ENCODE peak calls at places on chromosome 12, in five cellular contexts. O is tibial nerve; T is CD8-positive, alpha-beta T cell; W is suprapubic skin; J is esophagus squamous epithelium. D is an unnamed sample.

GRCh38 chr12:6547987-6548386 is 7.9 kb downstream of the IFFO1 start:
- DNase-seq in O (no peak), T (no peak), W (no peak), J (no peak), D (no peak)

GRCh38 chr12:100359822-100360221 is 2.9 kb downstream of the SLC17A8 start:
- DNase-seq in O (no peak), T (no peak), W (no peak), J (no peak), D (no peak)

GRCh38 chr12:79690156-79690605 is 583 bp downstream of the PAWR start:
- DNase-seq in O (no peak), T (no peak), W (peak; percentile 69), J (no peak), D (peak; percentile 48)

GRCh38 chr12:65875635-65876034 is 51.4 kb downstream of the HMGA2 start:
- DNase-seq in O (no peak), T (no peak), W (no peak), J (no peak), D (no peak)

GRCh38 chr12:122854554-122854953 is 19.3 kb downstream of the HIP1R start:
- DNase-seq in O (no peak), T (no peak), W (no peak), J (no peak), D (no peak)

GRCh38 chr12:31906581-31907286 is 52.5 kb upstream of the RESF1 start:
- DNase-seq in O (no peak), T (no peak), W (no peak), J (no peak), D (no peak)

GRCh38 chr12:24562761-24563392 is 386.0 kb downstream of the BCAT1 start:
- DNase-seq in O (no peak), T (no peak), W (peak; percentile 70), J (no peak), D (peak; percentile 16)

GRCh38 chr12:53219116-53219955 is 12.3 kb upstream of the ITGB7 start:
- DNase-seq in O (no peak), T (no peak), W (no peak), J (no peak), D (no peak)

GRCh38 chr12:18171571-18171970 is 81.6 kb upstream of the RERGL start:
- DNase-seq in O (no peak), T (no peak), W (no peak), J (no peak), D (no peak)

GRCh38 chr12:32395031-32395430 is 4.3 kb upstream of the FGD4 start:
- DNase-seq in O (no peak), T (no peak), W (no peak), J (no peak), D (no peak)

GRCh38 chr12:131895640-131896079 is 1.2 kb downstream of the ULK1 start:
- DNase-seq in O (no peak), T (no peak), W (no peak), J (no peak), D (no peak)

GRCh38 chr12:3034067-3034750 is 43.0 kb upstream of the TSPAN9 start:
- DNase-seq in O (peak; percentile 31), T (no peak), W (no peak), J (no peak), D (peak; percentile 91)

GRCh38 chr12:88309546-88309945 is 167.4 kb downstream of the TMTC3 start:
- DNase-seq in O (no peak), T (no peak), W (no peak), J (no peak), D (no peak)

GRCh38 chr12:75977952-75978671 is 53.5 kb downstream of the PHLDA1 start:
- DNase-seq in O (peak; percentile 33), T (peak; percentile 27), W (peak; percentile 70), J (peak; percentile 25), D (no peak)

GRCh38 chr12:46774011-46774633 is 51.7 kb downstream of the SLC38A4 start:
- DNase-seq in O (no peak), T (no peak), W (no peak), J (no peak), D (no peak)

DNA sequence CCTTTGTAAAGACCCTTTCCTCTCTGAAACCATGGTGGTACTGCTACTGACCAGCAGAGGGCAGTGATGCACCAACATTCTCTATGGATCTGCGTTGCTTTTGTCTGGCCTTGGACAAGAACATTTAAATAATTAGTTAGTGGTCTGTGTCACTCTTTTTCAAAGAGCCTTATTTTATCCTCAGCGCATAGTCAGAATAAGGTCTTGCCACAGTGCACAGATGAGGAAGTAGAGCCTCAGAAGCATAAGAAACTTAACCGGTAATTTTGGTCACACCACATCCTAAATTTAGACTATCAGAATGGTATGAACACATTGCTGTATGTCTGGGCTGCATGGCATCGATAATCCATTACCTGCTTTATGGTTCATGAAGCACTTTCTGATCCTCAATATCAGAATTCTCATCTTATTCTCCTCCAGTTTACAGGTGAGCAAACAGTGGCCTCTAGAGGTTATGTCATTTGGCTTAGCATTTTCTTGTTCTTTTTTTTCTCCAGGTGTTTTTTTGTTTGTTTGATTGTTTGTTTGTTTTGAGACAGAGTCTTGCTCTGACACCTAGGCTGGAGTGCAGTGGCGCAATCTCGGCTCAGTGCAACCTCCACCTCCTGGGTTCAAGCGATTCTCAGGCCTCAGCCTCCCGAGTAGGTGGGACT is 23.7 kb upstream of the IFT81 start:
- DNase-seq in O (peak; percentile 46), T (peak; percentile 15), W (peak; percentile 75), J (no peak), D (peak; percentile 74)
- H3K27ac ChIP-seq in O (no peak overlapping the region), T (no peak overlapping the region), W (peak overlapping the region; percentile 24), J (peak overlapping the region; percentile 77), D (no peak overlapping the region)

DNA sequence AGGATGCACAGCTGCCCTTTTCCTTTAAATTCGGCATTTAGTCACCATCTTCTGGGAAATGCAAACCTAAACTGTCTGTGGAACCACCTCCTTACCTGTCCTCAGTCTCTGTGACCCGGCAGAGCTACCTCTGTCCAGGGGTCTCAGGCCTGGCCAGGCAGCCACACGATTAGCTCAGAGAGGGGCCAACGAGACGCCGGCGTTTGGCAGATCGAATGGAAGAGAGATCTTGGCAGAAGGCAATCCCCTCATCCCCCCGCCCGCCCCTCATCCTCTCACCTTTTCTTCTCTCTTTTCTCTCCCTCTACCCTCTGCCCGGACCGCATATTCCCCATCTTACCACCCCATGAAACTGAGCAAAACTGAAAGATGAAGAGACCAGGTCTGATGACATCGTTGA is 101.0 kb downstream of the PIWIL1 start:
- DNase-seq in O (no peak), T (no peak), W (peak; percentile 30), J (no peak), D (no peak)
- H3K27ac ChIP-seq in O (no peak overlapping the region), T (no peak overlapping the region), W (no peak overlapping the region), J (no peak overlapping the region), D (no peak overlapping the region)

GRCh38 chr12:19199322-19199721 is 69.8 kb downstream of the PLEKHA5 start:
- DNase-seq in O (no peak), T (no peak), W (no peak), J (no peak), D (no peak)
- H3K27ac ChIP-seq in O (no peak overlapping the region), T (no peak overlapping the region), W (no peak overlapping the region), J (no peak overlapping the region), D (no peak overlapping the region)

DNA sequence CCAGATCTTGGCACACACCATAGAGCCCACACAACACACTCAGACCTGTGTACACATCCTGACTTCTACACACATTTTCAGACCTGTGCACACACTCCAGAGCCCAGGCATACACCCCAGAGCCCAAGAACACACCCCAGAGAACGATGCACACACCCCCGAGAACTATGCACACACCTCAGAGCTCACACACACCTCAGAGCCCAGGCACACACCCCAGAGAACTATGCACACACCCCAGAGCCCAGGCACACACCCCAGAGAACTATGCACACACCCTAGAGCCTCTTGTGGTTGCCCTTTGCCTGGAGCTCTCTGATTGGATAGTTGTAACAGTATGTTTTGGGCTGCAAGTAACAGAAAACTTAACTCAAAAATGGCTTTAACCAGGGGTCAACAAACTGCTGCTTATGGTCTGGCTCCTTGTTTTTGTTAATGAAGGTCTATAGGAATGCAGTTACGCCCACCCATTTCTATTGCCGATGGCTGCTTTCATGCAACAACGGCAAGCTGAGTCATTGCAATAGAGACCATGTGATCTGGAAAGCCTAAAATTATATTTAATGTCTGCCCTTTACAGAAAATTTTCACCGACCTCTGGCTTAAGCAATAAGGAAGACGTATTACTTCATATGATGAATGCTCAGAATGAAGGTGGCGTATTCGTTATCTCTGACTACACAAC is 66.0 kb upstream of the NCOR2 start:
- DNase-seq in O (no peak), T (no peak), W (no peak), J (no peak), D (no peak)
- H3K27ac ChIP-seq in O (no peak overlapping the region), T (no peak overlapping the region), W (no peak overlapping the region), J (peak overlapping the region; percentile 58), D (no peak overlapping the region)

DNA sequence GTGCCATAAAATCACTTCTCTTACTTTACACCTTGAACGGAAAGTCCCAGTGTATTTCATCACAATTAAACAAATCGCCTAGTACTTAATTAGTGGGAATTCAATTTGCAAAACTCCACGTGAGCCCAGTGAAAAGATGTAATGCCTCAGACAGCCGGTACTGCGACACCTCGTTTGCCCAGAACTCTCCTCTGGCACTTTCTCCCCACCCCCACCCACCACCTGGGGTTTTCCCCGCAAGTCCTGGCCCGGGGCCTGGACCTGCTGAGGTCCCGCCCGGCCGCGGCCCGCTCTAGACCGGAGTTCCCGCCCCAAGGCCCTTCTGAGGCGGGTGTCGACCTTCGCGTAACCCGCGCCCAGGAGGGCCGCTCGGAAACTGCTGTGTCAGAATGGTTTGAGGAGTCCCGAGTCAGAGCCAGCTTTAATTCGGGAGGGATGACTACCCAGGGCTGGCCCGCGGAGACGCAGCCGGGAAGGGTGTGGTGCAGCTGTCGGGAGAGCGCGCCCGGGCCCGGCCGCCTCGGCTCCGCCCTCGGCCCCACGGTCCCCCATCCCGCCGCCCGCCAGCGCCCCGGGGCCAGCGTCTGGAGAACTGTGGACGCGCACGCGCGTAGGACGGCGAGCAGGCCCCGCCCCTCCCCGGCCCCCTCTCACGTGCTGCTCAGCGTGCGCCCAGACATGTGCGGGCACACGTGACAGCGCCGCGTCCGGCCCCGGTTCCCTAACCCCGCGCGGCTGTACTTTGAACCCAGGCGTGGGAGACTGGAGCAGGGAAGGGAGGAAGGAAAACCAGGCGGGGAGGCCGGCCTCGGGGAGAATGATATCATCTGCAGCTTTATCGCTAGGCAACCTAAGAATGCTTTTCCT is 10.8 kb downstream of the BHLHE41 start:
- DNase-seq in O (peak; percentile 93), T (peak; percentile 43), W (peak; percentile 94), J (peak; percentile 76), D (peak; percentile 88)
- H3K27ac ChIP-seq in O (peak overlapping the region; percentile 91), T (no peak overlapping the region), W (peak overlapping the region; percentile 83), J (peak overlapping the region; percentile 92), D (peak overlapping the region; percentile 60)

GRCh38 chr12:95182868-95183415 is 34.3 kb downstream of the FGD6 start:
- DNase-seq in O (no peak), T (no peak), W (no peak), J (no peak), D (no peak)
- H3K27ac ChIP-seq in O (no peak overlapping the region), T (no peak overlapping the region), W (no peak overlapping the region), J (peak overlapping the region; percentile 34), D (no peak overlapping the region)

GRCh38 chr12:185197-185955 is 28.6 kb downstream of the SLC6A12 start:
- DNase-seq in O (no peak), T (no peak), W (no peak), J (no peak), D (peak; percentile 59)
- H3K27ac ChIP-seq in O (no peak overlapping the region), T (no peak overlapping the region), W (no peak overlapping the region), J (no peak overlapping the region), D (peak overlapping the region; percentile 63)

GRCh38 chr12:58774731-58775130 is 145.6 kb downstream of the LRIG3 start:
- DNase-seq in O (no peak), T (no peak), W (no peak), J (no peak), D (no peak)
- H3K27ac ChIP-seq in O (no peak overlapping the region), T (no peak overlapping the region), W (no peak overlapping the region), J (no peak overlapping the region), D (no peak overlapping the region)